ENCODE peak calls at places on chromosomes 1 and 21, in eight cellular contexts. One of them, this sample, is unnamed.

GRCh38 chr1:161487483-161487827 is 17.8 kb upstream of the FCGR2A start:
- DNase-seq in fibroblast of lung: peak; percentile 39
- DNase-seq in body of pancreas: peak; percentile 19
- DNase-seq in A549: no peak
- DNase-seq in heart left ventricle: peak; percentile 62
- DNase-seq in breast epithelium: peak; percentile 45
- DNase-seq in upper lobe of left lung: no peak
- DNase-seq in HCT116: no peak
- DNase-seq in this sample: no peak

GRCh38 chr1:89822999-89823628 is 2.3 kb downstream of the LRRC8D start:
- DNase-seq in body of pancreas: no peak
- DNase-seq in HCT116: no peak
- DNase-seq in upper lobe of left lung: no peak
- DNase-seq in A549: no peak
- DNase-seq in heart left ventricle: no peak
- DNase-seq in breast epithelium: no peak
- DNase-seq in fibroblast of lung: no peak
- DNase-seq in this sample: no peak

GRCh38 chr1:3602375-3602774 is 8.9 kb downstream of the MEGF6 start:
- DNase-seq in HCT116: no peak
- DNase-seq in A549: no peak
- DNase-seq in heart left ventricle: no peak
- DNase-seq in body of pancreas: no peak
- DNase-seq in upper lobe of left lung: peak; percentile 81
- DNase-seq in breast epithelium: no peak
- DNase-seq in fibroblast of lung: no peak
- DNase-seq in this sample: no peak

GRCh38 chr1:1980467-1981141 is 23.0 kb downstream of the CFAP74 start:
- DNase-seq in A549: no peak
- DNase-seq in upper lobe of left lung: peak; percentile 65
- DNase-seq in HCT116: no peak
- DNase-seq in heart left ventricle: no peak
- DNase-seq in breast epithelium: no peak
- DNase-seq in fibroblast of lung: no peak
- DNase-seq in body of pancreas: no peak
- DNase-seq in this sample: no peak

GRCh38 chr21:42120904-42121535 is 49.9 kb downstream of the UMODL1 start:
- DNase-seq in heart left ventricle: no peak
- DNase-seq in breast epithelium: no peak
- DNase-seq in A549: no peak
- DNase-seq in fibroblast of lung: no peak
- DNase-seq in upper lobe of left lung: no peak
- DNase-seq in HCT116: no peak
- DNase-seq in body of pancreas: no peak
- DNase-seq in this sample: no peak

GRCh38 chr1:215001419-215002021 is 81.0 kb upstream of the KCNK2 start:
- DNase-seq in upper lobe of left lung: no peak
- DNase-seq in breast epithelium: no peak
- DNase-seq in HCT116: no peak
- DNase-seq in body of pancreas: no peak
- DNase-seq in fibroblast of lung: no peak
- DNase-seq in A549: no peak
- DNase-seq in heart left ventricle: no peak
- DNase-seq in this sample: no peak

GRCh38 chr1:27343639-27344025 is 1.8 kb downstream of the SYTL1 start:
- DNase-seq in HCT116: no peak
- DNase-seq in body of pancreas: no peak
- DNase-seq in breast epithelium: no peak
- DNase-seq in upper lobe of left lung: no peak
- DNase-seq in heart left ventricle: no peak
- DNase-seq in fibroblast of lung: no peak
- DNase-seq in A549: no peak
- DNase-seq in this sample: no peak

GRCh38 chr1:215055281-215055935 is 27.1 kb upstream of the KCNK2 start:
- DNase-seq in body of pancreas: no peak
- DNase-seq in A549: no peak
- DNase-seq in upper lobe of left lung: no peak
- DNase-seq in heart left ventricle: no peak
- DNase-seq in fibroblast of lung: no peak
- DNase-seq in breast epithelium: no peak
- DNase-seq in HCT116: no peak
- DNase-seq in this sample: no peak

GRCh38 chr1:7464736-7465135 is 306.4 kb upstream of the VAMP3 start:
- DNase-seq in HCT116: no peak
- DNase-seq in body of pancreas: no peak
- DNase-seq in upper lobe of left lung: no peak
- DNase-seq in heart left ventricle: no peak
- DNase-seq in A549: no peak
- DNase-seq in fibroblast of lung: no peak
- DNase-seq in breast epithelium: no peak
- DNase-seq in this sample: no peak
- H3K27ac ChIP-seq in HCT116: no peak overlapping the region
- H3K27ac ChIP-seq in body of pancreas: no peak overlapping the region
- H3K27ac ChIP-seq in upper lobe of left lung: no peak overlapping the region
- H3K27ac ChIP-seq in heart left ventricle: no peak overlapping the region
- H3K27ac ChIP-seq in A549: peak overlapping the region; percentile 33
- H3K27ac ChIP-seq in fibroblast of lung: no peak overlapping the region
- H3K27ac ChIP-seq in breast epithelium: no peak overlapping the region
- H3K27ac ChIP-seq in this sample: no peak overlapping the region

DNA sequence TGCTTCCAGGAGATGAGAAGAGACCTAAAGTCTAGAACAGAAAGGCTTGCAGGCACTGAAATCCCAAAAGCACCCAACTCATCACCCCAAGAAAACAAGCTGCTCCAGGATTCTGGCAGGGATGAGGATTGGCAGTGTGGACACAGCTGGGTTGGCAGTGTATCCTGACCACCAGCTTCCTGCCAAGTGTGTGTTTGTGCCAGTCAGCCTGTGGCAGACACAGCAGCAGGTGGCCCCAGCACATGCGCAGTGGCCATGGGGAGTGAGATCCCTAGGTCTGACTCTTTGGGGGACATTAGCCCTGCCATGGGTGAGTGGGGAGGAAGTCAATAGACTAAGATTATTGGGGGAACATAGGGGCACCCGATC is 8.7 kb upstream of the SNAPIN start:
- DNase-seq in heart left ventricle: peak; percentile 46
- DNase-seq in breast epithelium: peak; percentile 89
- DNase-seq in fibroblast of lung: no peak
- DNase-seq in upper lobe of left lung: no peak
- DNase-seq in body of pancreas: peak; percentile 92
- DNase-seq in A549: no peak
- DNase-seq in HCT116: no peak
- DNase-seq in this sample: peak; percentile 82
- TF ChIP-seq CTCF in heart left ventricle: no peak
- TF ChIP-seq CTCF in breast epithelium: no peak
- TF ChIP-seq CTCF in fibroblast of lung: no peak
- TF ChIP-seq CTCF in upper lobe of left lung: no peak
- TF ChIP-seq CTCF in body of pancreas: no peak
- TF ChIP-seq CTCF in A549: no peak
- TF ChIP-seq CTCF in HCT116: no peak
- TF ChIP-seq CTCF in this sample: no peak

GRCh38 chr1:54122131-54122751 is 30.6 kb downstream of the CDCP2 start:
- DNase-seq in upper lobe of left lung: no peak
- DNase-seq in fibroblast of lung: no peak
- DNase-seq in body of pancreas: peak; percentile 26
- DNase-seq in HCT116: no peak
- DNase-seq in breast epithelium: no peak
- DNase-seq in A549: no peak
- DNase-seq in heart left ventricle: no peak
- DNase-seq in this sample: no peak

GRCh38 chr1:54122992-54123391 is 29.8 kb downstream of the CDCP2 start:
- DNase-seq in heart left ventricle: no peak
- DNase-seq in A549: no peak
- DNase-seq in breast epithelium: no peak
- DNase-seq in HCT116: no peak
- DNase-seq in upper lobe of left lung: no peak
- DNase-seq in fibroblast of lung: no peak
- DNase-seq in body of pancreas: no peak
- DNase-seq in this sample: no peak

GRCh38 chr1:54120698-54121481 is 31.9 kb downstream of the CDCP2 start:
- DNase-seq in heart left ventricle: no peak
- DNase-seq in breast epithelium: no peak
- DNase-seq in HCT116: no peak
- DNase-seq in upper lobe of left lung: no peak
- DNase-seq in fibroblast of lung: peak; percentile 46
- DNase-seq in body of pancreas: no peak
- DNase-seq in A549: peak; percentile 33
- DNase-seq in this sample: no peak

GRCh38 chr1:54120018-54120697 is 32.6 kb downstream of the CDCP2 start:
- DNase-seq in body of pancreas: no peak
- DNase-seq in fibroblast of lung: no peak
- DNase-seq in HCT116: no peak
- DNase-seq in breast epithelium: no peak
- DNase-seq in heart left ventricle: no peak
- DNase-seq in upper lobe of left lung: no peak
- DNase-seq in A549: no peak
- DNase-seq in this sample: no peak

GRCh38 chr1:54121482-54122130 is 31.2 kb downstream of the CDCP2 start:
- DNase-seq in body of pancreas: peak; percentile 83
- DNase-seq in breast epithelium: peak; percentile 65
- DNase-seq in upper lobe of left lung: peak; percentile 89
- DNase-seq in HCT116: peak; percentile 29
- DNase-seq in fibroblast of lung: peak; percentile 90
- DNase-seq in heart left ventricle: peak; percentile 79
- DNase-seq in A549: peak; percentile 84
- DNase-seq in this sample: peak; percentile 86
- H3K4me3 ChIP-seq in body of pancreas: no peak overlapping the region
- H3K4me3 ChIP-seq in breast epithelium: peak overlapping the region; percentile 15
- H3K4me3 ChIP-seq in upper lobe of left lung: peak overlapping the region; percentile 34
- H3K4me3 ChIP-seq in HCT116: peak overlapping the region; percentile 46
- H3K4me3 ChIP-seq in fibroblast of lung: no peak overlapping the region
- H3K4me3 ChIP-seq in heart left ventricle: peak overlapping the region; percentile 33
- H3K4me3 ChIP-seq in A549: peak overlapping the region; percentile 31
- H3K4me3 ChIP-seq in this sample: peak overlapping the region; percentile 34

DNA sequence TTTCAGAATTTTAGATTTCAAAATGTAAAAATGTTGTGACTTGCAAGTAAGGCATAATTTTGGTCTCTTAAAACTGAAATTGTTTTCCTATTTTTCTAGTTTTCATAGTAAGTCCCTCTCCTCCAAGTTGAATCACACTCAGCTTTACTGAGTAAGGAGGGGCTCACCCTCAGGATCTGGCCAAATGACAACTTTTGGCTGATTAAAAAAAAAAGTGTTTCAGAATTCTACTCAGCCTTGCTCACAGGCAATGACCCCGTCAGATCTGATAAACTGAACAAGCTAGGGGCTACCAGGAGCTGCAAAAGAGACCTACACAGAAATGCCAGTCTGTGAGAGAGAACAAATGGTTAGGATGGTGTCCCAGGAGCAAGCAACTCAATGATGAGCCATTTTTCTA is 159.8 kb downstream of the PBX1 start:
- DNase-seq in breast epithelium: no peak
- DNase-seq in body of pancreas: no peak
- DNase-seq in A549: no peak
- DNase-seq in upper lobe of left lung: no peak
- DNase-seq in fibroblast of lung: peak; percentile 56
- DNase-seq in heart left ventricle: no peak
- DNase-seq in HCT116: no peak
- DNase-seq in this sample: no peak
- H3K27ac ChIP-seq in breast epithelium: peak overlapping the region; percentile 76
- H3K27ac ChIP-seq in body of pancreas: no peak overlapping the region
- H3K27ac ChIP-seq in A549: peak overlapping the region; percentile 62
- H3K27ac ChIP-seq in upper lobe of left lung: no peak overlapping the region
- H3K27ac ChIP-seq in fibroblast of lung: no peak overlapping the region
- H3K27ac ChIP-seq in heart left ventricle: no peak overlapping the region
- H3K27ac ChIP-seq in HCT116: no peak overlapping the region
- H3K27ac ChIP-seq in this sample: no peak overlapping the region

GRCh38 chr1:14804626-14805025 is 206.1 kb downstream of the KAZN start:
- DNase-seq in A549: peak; percentile 11
- DNase-seq in body of pancreas: no peak
- DNase-seq in breast epithelium: no peak
- DNase-seq in HCT116: peak; percentile 7
- DNase-seq in heart left ventricle: no peak
- DNase-seq in fibroblast of lung: no peak
- DNase-seq in upper lobe of left lung: no peak
- DNase-seq in this sample: no peak
- TF ChIP-seq CTCF in A549: no peak
- TF ChIP-seq CTCF in body of pancreas: peak; percentile 17
- TF ChIP-seq CTCF in breast epithelium: no peak
- TF ChIP-seq CTCF in HCT116: peak; percentile 10
- TF ChIP-seq CTCF in heart left ventricle: no peak
- TF ChIP-seq CTCF in fibroblast of lung: peak; percentile 18
- TF ChIP-seq CTCF in upper lobe of left lung: no peak
- TF ChIP-seq CTCF in this sample: no peak

GRCh38 chr1:212218065-212218464 is 67.1 kb upstream of the PPP2R5A start:
- DNase-seq in breast epithelium: no peak
- DNase-seq in fibroblast of lung: no peak
- DNase-seq in heart left ventricle: no peak
- DNase-seq in upper lobe of left lung: no peak
- DNase-seq in HCT116: no peak
- DNase-seq in A549: no peak
- DNase-seq in body of pancreas: no peak
- DNase-seq in this sample: no peak
- H3K4me3 ChIP-seq in breast epithelium: no peak overlapping the region
- H3K4me3 ChIP-seq in fibroblast of lung: no peak overlapping the region
- H3K4me3 ChIP-seq in heart left ventricle: no peak overlapping the region
- H3K4me3 ChIP-seq in upper lobe of left lung: no peak overlapping the region
- H3K4me3 ChIP-seq in HCT116: no peak overlapping the region
- H3K4me3 ChIP-seq in A549: no peak overlapping the region
- H3K4me3 ChIP-seq in body of pancreas: no peak overlapping the region
- H3K4me3 ChIP-seq in this sample: no peak overlapping the region